ENCODE peak calls at places on chromosomes 5 and 9, in ten cellular contexts. V, A, X, I, Y, H, T, N, P and S are unnamed samples.

GRCh38 chr5:78629590-78629989 is 19.0 kb downstream of the LHFPL2 start:
- DNase-seq in H (no peak), A (no peak), T (no peak), X (no peak), I (no peak), Y (no peak), V (no peak), N (no peak), P (no peak), S (no peak)

GRCh38 chr5:168408561-168409321 is 77.5 kb upstream of the RARS1 start:
- DNase-seq in X (no peak), A (no peak), P (peak), H (no peak), T (peak), Y (no peak), I (no peak), N (no peak), V (no peak), S (peak)

GRCh38 chr5:138789771-138790242 is 36.6 kb downstream of the CTNNA1 start:
- DNase-seq in H (peak), Y (no peak), V (no peak), I (no peak), N (no peak), X (no peak), P (peak), A (no peak), T (peak), S (peak)

GRCh38 chr9:124209279-124209678 is 48.5 kb upstream of the NEK6 start:
- DNase-seq in H (peak), P (no peak), Y (no peak), I (no peak), T (no peak), N (no peak), A (no peak), V (no peak), X (peak), S (no peak)

GRCh38 chr5:174623018-174623417 is 101.4 kb upstream of the MSX2 start:
- DNase-seq in A (no peak), X (no peak), I (no peak), T (no peak), V (no peak), N (no peak), P (peak), H (no peak), Y (no peak), S (no peak)

GRCh38 chr5:117204926-117205869 is 630.6 kb upstream of the SEMA6A start:
- DNase-seq in Y (no peak), P (no peak), V (no peak), H (no peak), A (no peak), T (no peak), N (no peak), X (no peak), I (no peak), S (peak)

GRCh38 chr9:93686880-93687236 is 110.5 kb downstream of the PHF2 start:
- DNase-seq in X (no peak), P (no peak), N (no peak), A (no peak), H (no peak), Y (no peak), V (no peak), I (no peak), T (no peak), S (no peak)

GRCh38 chr5:116300016-116300601 is 215.3 kb downstream of the COMMD10 start:
- DNase-seq in V (no peak), N (no peak), X (no peak), H (no peak), I (no peak), A (no peak), T (no peak), P (no peak), Y (no peak), S (peak)

GRCh38 chr5:102700126-102700851 is 54.8 kb upstream of the PAM start:
- DNase-seq in X (no peak), Y (no peak), T (no peak), H (no peak), A (no peak), P (no peak), I (no peak), V (no peak), N (no peak), S (no peak)

GRCh38 chr9:78713746-78714405 is 417.0 kb downstream of the PSAT1 start:
- DNase-seq in Y (peak), P (peak), A (no peak), I (no peak), V (peak), N (no peak), X (no peak), T (peak), H (no peak), S (peak)

GRCh38 chr9:33404782-33405362 is 2.5 kb upstream of the AQP7 start:
- DNase-seq in N (no peak), Y (no peak), I (no peak), V (no peak), H (no peak), T (peak), X (no peak), P (no peak), A (no peak), S (no peak)

GRCh38 chr9:137613259-137613658 is 5.5 kb upstream of the EHMT1 start:
- DNase-seq in A (no peak), N (no peak), V (no peak), H (no peak), P (no peak), X (no peak), Y (no peak), T (no peak), I (no peak), S (no peak)

GRCh38 chr5:11166906-11167305 is 405.9 kb upstream of the DAP start:
- DNase-seq in X (no peak), N (no peak), I (no peak), P (no peak), H (no peak), A (no peak), V (peak), T (no peak), Y (no peak), S (no peak)

GRCh38 chr9:2729003-2729402 is 11.7 kb downstream of the KCNV2 start:
- DNase-seq in Y (no peak), X (no peak), V (peak), T (peak), A (no peak), H (no peak), I (no peak), N (no peak), P (no peak), S (peak)

GRCh38 chr5:40551706-40552557 is 127.8 kb upstream of the PTGER4 start:
- DNase-seq in I (no peak), T (peak), V (peak), Y (peak), N (no peak), X (no peak), H (no peak), A (no peak), P (no peak), S (peak)

GRCh38 chr5:58450811-58451629 is 8.9 kb downstream of the PLK2 start:
- DNase-seq in H (no peak), A (no peak), T (peak), N (no peak), P (no peak), Y (no peak), X (no peak), V (peak), I (no peak), S (peak)

GRCh38 chr5:35369965-35370790 is 139.9 kb upstream of the PRLR start:
- DNase-seq in X (no peak), N (no peak), I (no peak), A (no peak), H (peak), P (no peak), Y (no peak), T (no peak), V (no peak), S (no peak)

GRCh38 chr5:1555011-1555807 is 31.4 kb upstream of the LPCAT1 start:
- DNase-seq in P (no peak), N (no peak), V (peak), H (no peak), Y (peak), X (peak), I (no peak), A (no peak), T (peak), S (peak)

GRCh38 chr5:122500245-122501086 is 188.4 kb downstream of the SNCAIP start:
- DNase-seq in H (peak), I (no peak), V (peak), X (peak), T (peak), Y (peak), A (no peak), N (no peak), P (peak), S (peak)

GRCh38 chr9:5579881-5580280 is 49.0 kb upstream of the RIC1 start:
- DNase-seq in N (no peak), H (no peak), I (no peak), P (no peak), Y (no peak), A (no peak), X (no peak), T (no peak), V (no peak), S (no peak)

GRCh38 chr9:127714020-127714835 is 1.2 kb downstream of the PTRH1 start:
- DNase-seq in P (no peak), Y (no peak), X (no peak), I (no peak), N (no peak), V (no peak), A (no peak), H (no peak), T (no peak), S (no peak)

GRCh38 chr5:175654807-175655206 is 3.1 kb upstream of the HRH2 start:
- DNase-seq in V (no peak), A (no peak), T (no peak), I (no peak), P (peak), H (no peak), N (no peak), Y (no peak), X (no peak), S (no peak)

GRCh38 chr5:84623034-84623433 is 238.4 kb upstream of the EDIL3 start:
- DNase-seq in P (peak), X (no peak), Y (no peak), H (no peak), A (no peak), V (peak), N (no peak), I (no peak), T (no peak), S (no peak)

GRCh38 chr5:322281-322941 is 897 bp downstream of the AHRR start:
- DNase-seq in T (peak), V (no peak), A (no peak), N (no peak), Y (no peak), I (no peak), P (no peak), H (peak), X (no peak), S (no peak)
- H3K4me3 ChIP-seq in T (peak), V (peak), A (peak), N (peak), Y (peak), I (peak), P (no peak), H (peak), X (peak), S (peak)

GRCh38 chr5:56481147-56481997 is 248.2 kb upstream of the ANKRD55 start:
- DNase-seq in N (peak), Y (no peak), P (peak), V (no peak), T (peak), X (peak), A (peak), I (no peak), H (peak), S (peak)
- TF ChIP-seq CTCF in N (peak), Y (peak), P (peak), V (peak), T (no peak), X (no peak), A (peak), I (no peak), H (peak), S (peak)

DNA sequence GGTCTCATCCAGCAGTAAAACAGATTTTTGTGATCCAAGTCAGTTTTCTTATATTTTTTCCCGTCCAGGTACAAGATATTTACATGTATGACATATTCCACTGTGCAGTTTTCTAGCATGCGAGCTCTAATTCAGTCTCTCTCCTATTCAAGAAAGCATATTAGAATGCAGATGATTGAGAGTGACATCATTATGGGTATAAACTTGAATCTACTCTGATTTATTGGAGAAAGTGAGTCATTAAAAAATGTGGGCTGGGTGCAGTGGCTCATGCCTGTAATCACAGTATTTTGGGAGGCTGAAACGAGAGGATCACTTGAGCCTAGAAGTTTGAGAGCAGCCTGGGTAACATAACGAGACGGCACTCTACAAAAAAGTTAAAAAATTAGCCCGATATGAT is 6.2 kb downstream of the FER start:
- DNase-seq in H (no peak), X (no peak), I (no peak), N (no peak), A (no peak), V (peak), P (no peak), T (no peak), Y (no peak), S (no peak)
- H3K4me3 ChIP-seq in H (no peak), X (no peak), I (no peak), N (no peak), A (no peak), V (peak), P (no peak), T (no peak), Y (no peak), S (no peak)

GRCh38 chr5:154464435-154464834 is 13.6 kb downstream of the HAND1 start:
- DNase-seq in N (no peak), A (no peak), T (no peak), I (no peak), V (no peak), Y (no peak), H (no peak), X (no peak), P (no peak), S (no peak)

GRCh38 chr5:154459015-154459414 is 13.2 kb downstream of the SAP30L start:
- DNase-seq in Y (no peak), I (no peak), T (no peak), P (no peak), N (no peak), X (no peak), H (no peak), V (no peak), A (no peak), S (peak)

GRCh38 chr5:154465169-154465568 is 12.9 kb downstream of the HAND1 start:
- DNase-seq in V (no peak), T (peak), Y (peak), P (no peak), X (no peak), N (no peak), H (no peak), I (no peak), A (no peak), S (peak)

GRCh38 chr5:154460172-154460571 is 14.4 kb downstream of the SAP30L start:
- DNase-seq in V (no peak), A (no peak), H (no peak), Y (no peak), N (no peak), X (no peak), P (no peak), I (no peak), T (no peak), S (no peak)

GRCh38 chr5:154461531-154461930 is 15.7 kb downstream of the SAP30L start:
- DNase-seq in P (no peak), H (peak), V (no peak), X (no peak), N (no peak), A (no peak), T (peak), I (no peak), Y (no peak), S (peak)
- TF ChIP-seq CTCF in P (no peak), H (peak), V (peak), X (no peak), N (peak), A (no peak), T (peak), I (no peak), Y (peak), S (peak)

DNA sequence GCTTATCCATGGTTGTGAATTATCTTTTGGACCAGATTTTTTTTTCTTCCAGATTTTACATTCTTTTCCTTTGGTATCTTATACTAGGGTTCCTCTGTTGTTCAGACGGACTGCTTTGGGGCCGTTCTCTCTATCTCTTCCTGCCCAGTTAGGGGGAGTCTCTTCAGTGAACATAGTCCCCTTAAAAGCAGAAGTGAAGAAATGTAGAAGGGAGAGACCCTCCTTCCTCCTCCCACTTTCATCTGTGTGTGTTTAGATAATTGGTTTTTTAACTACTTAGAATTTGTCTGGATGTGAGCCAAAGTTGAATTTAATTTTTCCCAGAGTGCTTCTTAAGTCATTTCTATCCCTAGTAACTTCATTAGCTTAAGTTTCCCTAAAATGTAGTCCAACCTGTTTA is 167.5 kb downstream of the HACD4 start:
- DNase-seq in Y (no peak), X (no peak), P (no peak), T (no peak), H (no peak), V (no peak), A (no peak), I (no peak), N (no peak), S (no peak)
- H3K4me3 ChIP-seq in Y (no peak), X (no peak), P (no peak), T (no peak), H (no peak), V (no peak), A (no peak), I (no peak), N (no peak), S (no peak)